ENCODE peak calls at places on chromosomes 4 and X, in six cellular contexts. Z, N, L, G, P and A are unnamed samples. For H3K36me3 and H3K27me3, the result is how much of the 10 kb centered on the place peaks cover.

GRCh38 chr4:99856166-99856565 is 38.1 kb downstream of the LAMTOR3 start:
- DNase-seq in G (no peak), N (no peak), P (no peak), Z (no peak), L (no peak), A (no peak)

GRCh38 chr4:75995727-75996126 is 5.0 kb upstream of the SDAD1 start:
- DNase-seq in L (no peak), P (no peak), G (no peak), N (no peak), Z (no peak), A (no peak)

GRCh38 chr4:48334900-48335384 is 6.4 kb upstream of the SLAIN2 start:
- DNase-seq in Z (no peak), N (no peak), L (no peak), G (no peak), P (no peak), A (no peak)

GRCh38 chr4:134722306-134722705 is 520.7 kb upstream of the PABPC4L start:
- DNase-seq in L (no peak), P (no peak), Z (no peak), G (no peak), N (no peak), A (no peak)

GRCh38 chrX:83008415-83008814 is 499.7 kb upstream of the POU3F4 start:
- DNase-seq in N (no peak), Z (no peak), G (no peak), P (no peak), L (no peak), A (no peak)

GRCh38 chr4:153513596-153513995 is 47.4 kb downstream of the TMEM131L start:
- DNase-seq in P (no peak), Z (no peak), L (no peak), N (no peak), G (peak), A (no peak)

GRCh38 chr4:72842323-72842722 is 227.2 kb downstream of the COX18 start:
- DNase-seq in Z (no peak), G (no peak), L (no peak), N (no peak), P (no peak), A (no peak)

GRCh38 chr4:15702941-15703403 is at the start of gene BST1:
- DNase-seq in N (peak), G (no peak), P (peak), Z (peak), L (peak), A (peak)

GRCh38 chr4:52861879-52862604 is at the start of gene RASL11B:
- DNase-seq in P (peak), N (peak), Z (peak), G (no peak), L (peak), A (peak)

GRCh38 chrX:47706575-47706974 is 47.6 kb upstream of the UXT start:
- DNase-seq in Z (no peak), N (no peak), G (no peak), L (no peak), P (no peak), A (no peak)

GRCh38 chr4:80114732-80115265 is 41.8 kb upstream of the ANTXR2 start:
- DNase-seq in G (no peak), P (no peak), L (no peak), Z (no peak), N (no peak), A (no peak)

GRCh38 chrX:16665089-16665488 is 15.1 kb downstream of the S100G start:
- DNase-seq in Z (no peak), G (no peak), P (no peak), N (no peak), L (no peak), A (no peak)

GRCh38 chr4:126839066-126839465 is 793.7 kb upstream of the INTU start:
- DNase-seq in N (no peak), P (no peak), L (no peak), Z (no peak), G (peak), A (no peak)

GRCh38 chr4:3873446-3874415 is 107.5 kb downstream of the ADRA2C start:
- DNase-seq in G (no peak), Z (no peak), N (peak), P (no peak), L (no peak), A (no peak)

GRCh38 chrX:109902665-109903064 is 100.2 kb upstream of the TMEM164 start:
- DNase-seq in L (no peak), P (no peak), G (no peak), Z (no peak), N (no peak), A (no peak)

GRCh38 chrX:109856974-109857373 is 123.9 kb upstream of the ACSL4 start:
- DNase-seq in L (no peak), N (no peak), Z (no peak), G (no peak), P (no peak), A (peak)

GRCh38 chr4:137655286-137655685 is 123.0 kb upstream of the PCDH18 start:
- DNase-seq in N (no peak), L (no peak), Z (no peak), P (no peak), G (no peak), A (no peak)

GRCh38 chr4:16884673-16885460 is 13.6 kb downstream of the LDB2 start:
- DNase-seq in P (no peak), N (no peak), Z (no peak), L (no peak), G (no peak), A (no peak)
- TF ChIP-seq CTCF in P (no peak), N (no peak), Z (peak), L (no peak), G (no peak), A (no peak)

DNA sequence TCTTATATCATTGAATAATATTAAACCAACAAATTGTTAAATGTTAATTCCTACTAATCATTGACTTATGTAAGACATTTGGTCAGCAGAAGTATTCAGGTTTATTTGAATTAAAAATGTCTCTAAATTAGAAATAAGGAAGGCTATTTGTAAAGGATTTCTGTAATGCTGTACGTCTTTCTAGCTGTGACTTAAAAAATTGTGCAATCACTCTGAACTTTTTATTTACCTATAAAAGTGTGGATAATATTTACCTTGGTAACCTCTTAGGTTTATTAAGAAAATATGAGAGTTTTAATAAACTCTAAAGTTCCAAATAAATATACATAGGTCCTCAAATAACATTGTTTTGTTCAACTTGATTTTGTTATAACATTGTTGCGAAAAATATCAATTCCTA is 76.9 kb downstream of the SLC30A9 start:
- DNase-seq in N (no peak), G (no peak), L (no peak), P (no peak), Z (no peak), A (no peak)
- H3K36me3 ChIP-seq in N (under half), G (under half), L (under half), P (under half), Z (half or more), A (under half)

DNA sequence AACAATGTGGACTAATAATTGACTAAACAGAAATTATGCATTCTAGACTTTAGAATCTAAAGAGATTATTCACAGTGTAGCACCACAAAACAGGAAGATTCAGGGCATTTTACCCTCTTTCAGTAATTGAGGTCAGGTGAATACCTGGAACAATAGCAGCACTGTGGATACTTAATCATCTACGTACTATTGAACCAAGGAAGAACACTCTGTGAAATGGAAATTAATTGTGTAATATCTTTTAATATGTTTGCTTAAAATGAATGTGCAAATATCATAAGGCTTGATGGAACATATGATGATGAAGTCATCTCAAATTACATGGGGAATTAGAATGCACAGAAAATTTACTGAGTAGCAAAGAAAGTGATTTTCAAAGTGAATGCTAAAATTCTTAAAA is 68.5 kb upstream of the MAP9 start:
- DNase-seq in Z (no peak), P (no peak), G (no peak), L (no peak), N (no peak), A (no peak)
- H3K27me3 ChIP-seq in Z (under half), P (under half), G (under half), L (under half), N (under half), A (under half)

GRCh38 chr4:169799260-169799659 is 41.5 kb upstream of the HPF1 start:
- DNase-seq in G (no peak), P (no peak), Z (no peak), L (no peak), N (no peak), A (no peak)
- TF ChIP-seq CTCF in G (no peak), P (no peak), Z (no peak), L (no peak), N (no peak), A (no peak)